ENCODE peak calls at places on chromosome 7, in nine cellular contexts. O, Z, B, C, F, M, K, J and P are unnamed samples.

GRCh38 chr7:57201021-57201894 is 69.0 kb upstream of the ZNF479 start:
- DNase-seq in O (no peak), Z (no peak), B (no peak), C (no peak), F (no peak), M (no peak), K (no peak), J (no peak), P (no peak)

GRCh38 chr7:33201821-33202220 is 72.5 kb downstream of the BBS9 start:
- DNase-seq in O (no peak), Z (no peak), B (no peak), C (no peak), F (no peak), M (no peak), K (no peak), J (no peak), P (no peak)

GRCh38 chr7:130365511-130366441 is 14.5 kb upstream of the CPA1 start:
- DNase-seq in O (peak; percentile 81), Z (peak; percentile 86), B (peak; percentile 32), C (peak; percentile 41), F (peak; percentile 48), M (no peak), K (peak; percentile 96), J (peak; percentile 65), P (peak; percentile 85)

GRCh38 chr7:78167825-78168224 is 369.3 kb downstream of the PHTF2 start:
- DNase-seq in O (no peak), Z (no peak), B (no peak), C (no peak), F (no peak), M (no peak), K (no peak), J (no peak), P (no peak)

GRCh38 chr7:150937848-150938561 is 40.1 kb downstream of the KCNH2 start:
- DNase-seq in O (no peak), Z (no peak), B (no peak), C (peak; percentile 61), F (peak; percentile 33), M (no peak), K (no peak), J (peak; percentile 36), P (no peak)

GRCh38 chr7:70210200-70210960 is 612.1 kb downstream of the AUTS2 start:
- DNase-seq in O (no peak), Z (no peak), B (no peak), C (no peak), F (no peak), M (no peak), K (no peak), J (no peak), P (no peak)

GRCh38 chr7:28782362-28782761 is 175.8 kb downstream of the TRIL start:
- DNase-seq in O (no peak), Z (no peak), B (no peak), C (no peak), F (no peak), M (no peak), K (no peak), J (no peak), P (no peak)

GRCh38 chr7:3194501-3195141 is 106.4 kb upstream of the SDK1 start:
- DNase-seq in O (no peak), Z (peak; percentile 78), B (no peak), C (peak; percentile 77), F (peak; percentile 96), M (no peak), K (peak; percentile 98), J (peak; percentile 90), P (no peak)

GRCh38 chr7:138387755-138388475 is 72.1 kb upstream of the TRIM24 start:
- DNase-seq in O (no peak), Z (no peak), B (peak; percentile 1), C (no peak), F (no peak), M (no peak), K (no peak), J (no peak), P (no peak)

GRCh38 chr7:20083781-20084180 is 133.4 kb downstream of the MACC1 start:
- DNase-seq in O (peak; percentile 13), Z (no peak), B (no peak), C (no peak), F (peak; percentile 60), M (no peak), K (peak; percentile 35), J (peak; percentile 50), P (no peak)

GRCh38 chr7:111025013-111025412 is 65.9 kb upstream of the LRRN3 start:
- DNase-seq in O (no peak), Z (no peak), B (no peak), C (no peak), F (no peak), M (no peak), K (no peak), J (no peak), P (no peak)

GRCh38 chr7:19522486-19522885 is 186.4 kb downstream of the POLR1F start:
- DNase-seq in O (no peak), Z (no peak), B (no peak), C (no peak), F (peak; percentile 53), M (no peak), K (peak; percentile 91), J (peak; percentile 54), P (no peak)

GRCh38 chr7:133572853-133573252 is 320.0 kb downstream of the EXOC4 start:
- DNase-seq in O (no peak), Z (no peak), B (no peak), C (no peak), F (no peak), M (no peak), K (no peak), J (peak; percentile 16), P (no peak)

GRCh38 chr7:158812684-158813083 is 16.6 kb downstream of the ESYT2 start:
- DNase-seq in O (no peak), Z (no peak), B (no peak), C (no peak), F (no peak), M (no peak), K (no peak), J (no peak), P (no peak)

GRCh38 chr7:144713850-144714249 is 122.0 kb downstream of the TPK1 start:
- DNase-seq in O (no peak), Z (no peak), B (no peak), C (no peak), F (no peak), M (no peak), K (no peak), J (no peak), P (no peak)

GRCh38 chr7:158415316-158415715 is 172.3 kb downstream of the PTPRN2 start:
- DNase-seq in O (no peak), Z (no peak), B (no peak), C (no peak), F (no peak), M (no peak), K (no peak), J (no peak), P (no peak)

GRCh38 chr7:88312061-88312663 is 5.5 kb upstream of the STEAP4 start:
- DNase-seq in O (peak; percentile 73), Z (no peak), B (no peak), C (no peak), F (peak; percentile 10), M (no peak), K (peak; percentile 26), J (peak; percentile 50), P (no peak)

GRCh38 chr7:34838329-34838728 is 180.3 kb downstream of the NPSR1 start:
- DNase-seq in O (no peak), Z (no peak), B (no peak), C (no peak), F (no peak), M (no peak), K (peak; percentile 55), J (no peak), P (no peak)

GRCh38 chr7:123538897-123539296 is 4.5 kb upstream of the IQUB start:
- DNase-seq in O (no peak), Z (no peak), B (no peak), C (no peak), F (no peak), M (no peak), K (no peak), J (no peak), P (no peak)
- TF ChIP-seq CTCF in O (no peak), Z (no peak), B (no peak), C (no peak), F (no peak), M (no peak), K (no peak), J (no peak), P (no peak)

GRCh38 chr7:123836656-123837055 is 8.3 kb upstream of the HYAL4 start:
- DNase-seq in O (no peak), Z (no peak), B (no peak), C (no peak), F (no peak), M (no peak), K (no peak), J (no peak), P (no peak)
- TF ChIP-seq CTCF in O (no peak), Z (no peak), B (no peak), C (no peak), F (no peak), M (no peak), K (no peak), J (no peak), P (no peak)

DNA sequence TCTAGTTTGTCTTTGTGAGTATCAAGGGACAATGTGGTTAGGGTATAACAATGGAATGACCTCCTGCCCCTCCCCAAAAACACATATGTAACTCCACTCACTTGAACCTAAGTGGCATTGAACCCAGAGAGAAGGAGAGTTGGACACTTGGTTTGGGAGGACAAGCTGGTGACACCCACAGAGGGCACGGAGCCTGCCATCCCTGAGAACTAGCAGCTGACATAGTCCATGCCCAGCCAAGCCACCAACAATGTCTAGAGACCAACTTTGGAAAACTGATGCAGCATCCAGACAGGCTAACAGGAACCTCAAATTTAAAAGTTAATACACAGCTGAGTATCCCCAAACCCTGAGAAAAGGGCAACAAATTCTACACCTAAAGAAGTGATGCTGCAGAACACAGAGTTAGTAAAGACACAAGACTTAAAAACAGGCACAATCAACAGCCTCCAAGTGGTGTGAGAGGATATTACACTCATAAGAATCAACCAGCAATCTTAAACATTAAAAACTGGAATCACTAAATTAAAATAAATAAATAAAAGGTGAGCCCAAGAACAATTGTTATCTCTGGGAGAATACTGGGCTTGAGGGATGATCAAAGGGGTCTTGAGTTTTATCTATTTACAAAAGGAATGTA is 27.2 kb downstream of the NUDCD3 start:
- DNase-seq in O (no peak), Z (no peak), B (no peak), C (no peak), F (peak; percentile 41), M (no peak), K (peak; percentile 16), J (peak; percentile 26), P (no peak)
- TF ChIP-seq CTCF in O (peak; percentile 28), Z (peak; percentile 35), B (peak; percentile 29), C (peak; percentile 28), F (peak; percentile 41), M (no peak), K (peak; percentile 33), J (peak; percentile 16), P (peak; percentile 71)

DNA sequence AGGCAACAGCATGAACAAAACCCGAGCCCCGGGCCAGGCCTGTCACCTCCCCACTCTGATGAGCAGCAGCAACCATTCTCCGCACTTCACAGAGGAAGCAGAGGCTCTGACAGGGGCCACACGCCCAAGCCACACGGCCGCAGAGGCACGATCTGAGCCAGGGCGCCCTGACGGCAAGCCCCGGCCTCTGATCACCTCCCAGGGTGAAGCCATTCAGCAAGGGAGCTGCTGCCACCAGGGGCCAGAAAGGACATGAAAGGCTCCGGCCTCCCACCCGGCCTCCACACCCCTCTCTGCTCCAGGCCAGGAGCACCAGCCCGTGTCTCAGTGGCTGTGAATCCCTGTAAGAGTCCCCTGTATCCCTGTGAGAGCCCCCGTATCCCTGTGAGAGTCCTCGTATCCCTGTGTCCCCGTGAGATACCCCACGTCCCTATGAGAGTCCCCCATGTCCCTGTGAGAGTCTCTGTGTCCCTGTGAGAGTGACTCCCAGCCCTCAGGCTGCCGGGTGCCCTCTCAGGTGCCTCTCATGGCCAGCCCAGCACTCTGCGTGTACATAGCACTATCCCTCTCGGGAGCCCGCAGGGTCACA is 187.8 kb downstream of the MAD1L1 start:
- DNase-seq in O (peak; percentile 4), Z (no peak), B (no peak), C (no peak), F (no peak), M (no peak), K (no peak), J (no peak), P (no peak)
- TF ChIP-seq CTCF in O (no peak), Z (no peak), B (no peak), C (no peak), F (no peak), M (no peak), K (no peak), J (no peak), P (no peak)